ENCODE peak calls at places on chromosomes 16 and 17, in eight cellular contexts. V, U, W, X, B, Q, J and F are unnamed samples.

GRCh38 chr17:65593870-65594584 is 32.6 kb upstream of the AXIN2 start:
- DNase-seq in V (peak; percentile 30), U (no peak), W (no peak), X (no peak), B (no peak), Q (no peak), J (no peak), F (no peak)

GRCh38 chr17:4747847-4748246 is 8.1 kb upstream of the CXCL16 start:
- DNase-seq in V (no peak), U (no peak), W (no peak), X (no peak), B (no peak), Q (peak; percentile 45), J (no peak), F (no peak)

GRCh38 chr16:11692651-11693050 is 24.4 kb downstream of the SNN start:
- DNase-seq in V (no peak), U (no peak), W (no peak), X (no peak), B (no peak), Q (no peak), J (no peak), F (no peak)

GRCh38 chr16:4538067-4538385 is 547 bp downstream of the CDIP1 start:
- DNase-seq in V (no peak), U (no peak), W (no peak), X (no peak), B (no peak), Q (no peak), J (no peak), F (no peak)

GRCh38 chr17:75457047-75457654 is 716 bp downstream of the TMEM94 start:
- DNase-seq in V (peak; percentile 49), U (no peak), W (peak; percentile 38), X (peak; percentile 47), B (no peak), Q (peak; percentile 52), J (no peak), F (no peak)

GRCh38 chr17:77824780-77825280 is 133.7 kb upstream of the TNRC6C start:
- DNase-seq in V (no peak), U (no peak), W (no peak), X (no peak), B (no peak), Q (peak; percentile 19), J (no peak), F (no peak)

GRCh38 chr16:85173077-85173980 is 61.1 kb upstream of the CIBAR2 start:
- DNase-seq in V (peak; percentile 81), U (no peak), W (no peak), X (no peak), B (no peak), Q (peak; percentile 44), J (no peak), F (no peak)

GRCh38 chr17:59366040-59366757 is 34.7 kb downstream of the YPEL2 start:
- DNase-seq in V (no peak), U (no peak), W (no peak), X (no peak), B (no peak), Q (no peak), J (no peak), F (no peak)

GRCh38 chr16:89315791-89316581 is 98.5 kb downstream of the ZNF778 start:
- DNase-seq in V (no peak), U (no peak), W (peak; percentile 51), X (peak; percentile 66), B (peak; percentile 42), Q (peak; percentile 63), J (peak; percentile 41), F (no peak)

GRCh38 chr16:3988824-3989223 is 108.3 kb upstream of the CREBBP start:
- DNase-seq in V (no peak), U (no peak), W (no peak), X (no peak), B (no peak), Q (no peak), J (no peak), F (no peak)

GRCh38 chr16:84423416-84423837 is 55.1 kb downstream of the ATP2C2 start:
- DNase-seq in V (no peak), U (no peak), W (no peak), X (no peak), B (no peak), Q (peak; percentile 8), J (no peak), F (no peak)

GRCh38 chr17:76497979-76498885 is 3.0 kb downstream of the RHBDF2 start:
- DNase-seq in V (peak; percentile 72), U (peak; percentile 45), W (peak; percentile 87), X (peak; percentile 89), B (peak; percentile 87), Q (peak; percentile 74), J (peak; percentile 60), F (peak; percentile 84)

GRCh38 chr17:16013943-16014407 is 14.4 kb downstream of the TTC19 start:
- DNase-seq in V (no peak), U (no peak), W (no peak), X (no peak), B (no peak), Q (no peak), J (no peak), F (no peak)

GRCh38 chr17:33452797-33453196 is 159.7 kb upstream of the ASIC2 start:
- DNase-seq in V (no peak), U (no peak), W (no peak), X (no peak), B (no peak), Q (no peak), J (no peak), F (no peak)

GRCh38 chr16:88830250-88830649 is 18.5 kb upstream of the APRT start:
- DNase-seq in V (peak; percentile 65), U (no peak), W (peak; percentile 57), X (peak; percentile 72), B (peak; percentile 57), Q (no peak), J (peak; percentile 41), F (no peak)

GRCh38 chr16:29825145-29826044 is 5.1 kb downstream of the MVP start:
- DNase-seq in V (peak; percentile 82), U (no peak), W (peak; percentile 56), X (peak; percentile 80), B (peak; percentile 67), Q (no peak), J (peak; percentile 70), F (no peak)

GRCh38 chr17:66682293-66682692 is 152.6 kb upstream of the CACNG5 start:
- DNase-seq in V (no peak), U (no peak), W (no peak), X (no peak), B (no peak), Q (no peak), J (no peak), F (no peak)
- H3K27ac ChIP-seq in V (no peak overlapping the region), U (no peak overlapping the region), W (no peak overlapping the region), X (no peak overlapping the region), B (no peak overlapping the region), Q (no peak overlapping the region), J (no peak overlapping the region), F (no peak overlapping the region)

GRCh38 chr16:31767267-31767666 is 106.3 kb upstream of the ZNF267 start:
- DNase-seq in V (no peak), U (no peak), W (no peak), X (no peak), B (no peak), Q (no peak), J (no peak), F (no peak)

DNA sequence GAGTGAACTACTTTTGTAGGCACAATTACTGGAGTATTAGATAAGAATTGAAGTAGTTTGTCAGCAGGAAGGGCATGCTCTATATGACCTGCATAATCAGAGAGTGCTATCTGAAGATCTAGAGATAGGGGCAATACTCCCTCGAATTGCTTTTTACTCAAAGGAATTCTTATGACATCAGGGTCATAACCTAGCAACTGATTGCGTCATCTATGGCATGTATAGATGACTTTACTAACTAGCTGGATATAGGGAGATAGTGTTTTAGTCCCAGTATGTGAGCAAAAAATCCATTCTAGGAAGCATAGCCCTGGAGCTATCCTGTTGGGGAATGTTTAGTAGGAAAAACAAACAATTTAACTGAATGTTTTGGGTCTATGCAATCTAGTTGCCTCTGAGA is 109.5 kb upstream of the ZNF267 start:
- DNase-seq in V (no peak), U (no peak), W (no peak), X (no peak), B (no peak), Q (no peak), J (no peak), F (no peak)
- H3K9me3 ChIP-seq in V (peaks cover 12% of the 10 kb centered on the region), U (peaks cover 89% of the 10 kb centered on the region), W (peaks cover 83% of the 10 kb centered on the region), X (peaks cover 24% of the 10 kb centered on the region), B (peaks cover 93% of the 10 kb centered on the region), Q (peaks cover 87% of the 10 kb centered on the region), J (peaks cover 77% of the 10 kb centered on the region), F (peaks cover 68% of the 10 kb centered on the region)

GRCh38 chr16:600781-601180 is 10.9 kb downstream of the RAB40C start:
- DNase-seq in V (no peak), U (no peak), W (no peak), X (no peak), B (no peak), Q (no peak), J (no peak), F (no peak)

GRCh38 chr16:595094-595528 is 5.2 kb downstream of the RAB40C start:
- DNase-seq in V (no peak), U (no peak), W (no peak), X (no peak), B (no peak), Q (no peak), J (no peak), F (no peak)

GRCh38 chr16:596736-597060 is 6.8 kb downstream of the RAB40C start:
- DNase-seq in V (no peak), U (no peak), W (no peak), X (no peak), B (no peak), Q (no peak), J (no peak), F (no peak)

GRCh38 chr16:595942-596735 is 6.3 kb downstream of the RAB40C start:
- DNase-seq in V (no peak), U (no peak), W (no peak), X (no peak), B (no peak), Q (peak; percentile 42), J (no peak), F (peak; percentile 52)

GRCh38 chr16:598823-599739 is 9.2 kb downstream of the RAB40C start:
- DNase-seq in V (no peak), U (no peak), W (no peak), X (no peak), B (no peak), Q (no peak), J (peak; percentile 35), F (no peak)
- H3K27ac ChIP-seq in V (no peak overlapping the region), U (no peak overlapping the region), W (no peak overlapping the region), X (no peak overlapping the region), B (no peak overlapping the region), Q (no peak overlapping the region), J (peak overlapping the region; percentile 44), F (no peak overlapping the region)

GRCh38 chr17:79654960-79655382 is 44.1 kb upstream of the RBFOX3 start:
- DNase-seq in V (peak; percentile 5), U (no peak), W (no peak), X (no peak), B (no peak), Q (no peak), J (no peak), F (no peak)

GRCh38 chr17:79654350-79654959 is 43.6 kb upstream of the RBFOX3 start:
- DNase-seq in V (no peak), U (no peak), W (no peak), X (no peak), B (no peak), Q (no peak), J (no peak), F (no peak)

GRCh38 chr17:79657036-79657435 is 46.2 kb upstream of the RBFOX3 start:
- DNase-seq in V (no peak), U (no peak), W (no peak), X (no peak), B (no peak), Q (no peak), J (no peak), F (no peak)

GRCh38 chr17:79657861-79658810 is 47.3 kb upstream of the RBFOX3 start:
- DNase-seq in V (no peak), U (no peak), W (no peak), X (no peak), B (no peak), Q (no peak), J (no peak), F (no peak)

GRCh38 chr17:79655672-79656290 is 44.9 kb upstream of the RBFOX3 start:
- DNase-seq in V (no peak), U (no peak), W (no peak), X (no peak), B (no peak), Q (no peak), J (no peak), F (no peak)
- H3K9me3 ChIP-seq in V (no peaks in the 10 kb centered on the region), U (no peaks in the 10 kb centered on the region), W (no peaks in the 10 kb centered on the region), X (no peaks in the 10 kb centered on the region), B (peaks cover 11% of the 10 kb centered on the region), Q (no peaks in the 10 kb centered on the region), J (no peaks in the 10 kb centered on the region), F (no peaks in the 10 kb centered on the region)